ENCODE peak calls at places on chromosomes 12 and 14, in six cellular contexts. I, E, J, S, F and Q are unnamed samples.

GRCh38 chr12:75890141-75890540 is 141.4 kb downstream of the PHLDA1 start:
- DNase-seq in I (no peak), E (no peak), J (no peak), S (no peak), F (no peak), Q (no peak)

GRCh38 chr12:43758728-43759563 is at the start of the genes IRAK4 and PUS7L:
- DNase-seq in I (peak; percentile 93), E (peak; percentile 89), J (peak; percentile 98), S (peak; percentile 97), F (peak; percentile 93), Q (peak; percentile 96)

GRCh38 chr12:56375598-56376434 is 13.2 kb upstream of the APOF start:
- DNase-seq in I (no peak), E (no peak), J (peak; percentile 69), S (no peak), F (no peak), Q (peak; percentile 68)

GRCh38 chr12:6735448-6736191 is 11.8 kb downstream of the COPS7A start:
- DNase-seq in I (peak; percentile 73), E (no peak), J (peak; percentile 89), S (peak; percentile 83), F (peak; percentile 76), Q (no peak)

GRCh38 chr12:99552022-99552421 is 95.5 kb upstream of the GARIN6 start:
- DNase-seq in I (no peak), E (no peak), J (no peak), S (no peak), F (no peak), Q (no peak)

GRCh38 chr12:21773263-21773741 is 1.2 kb downstream of the KCNJ8 start:
- DNase-seq in I (peak; percentile 70), E (no peak), J (peak; percentile 49), S (peak; percentile 72), F (peak; percentile 43), Q (no peak)

GRCh38 chr14:104051092-104051813 is 34.2 kb upstream of the ASPG start:
- DNase-seq in I (no peak), E (no peak), J (no peak), S (no peak), F (no peak), Q (no peak)

GRCh38 chr14:75418779-75419768 is 8.7 kb upstream of the JDP2 start:
- DNase-seq in I (no peak), E (no peak), J (peak; percentile 71), S (no peak), F (no peak), Q (peak; percentile 61)

GRCh38 chr14:89767861-89768268 is 186.7 kb downstream of the EFCAB11 start:
- DNase-seq in I (no peak), E (no peak), J (peak; percentile 75), S (no peak), F (peak; percentile 40), Q (peak; percentile 74)

GRCh38 chr12:120628919-120629318 is 11.5 kb upstream of the CABP1 start:
- DNase-seq in I (no peak), E (no peak), J (no peak), S (no peak), F (peak; percentile 67), Q (no peak)

GRCh38 chr12:21542412-21542811 is 16.3 kb downstream of the SPX start:
- DNase-seq in I (no peak), E (no peak), J (no peak), S (no peak), F (no peak), Q (no peak)

GRCh38 chr14:94641632-94641955 is 29.4 kb downstream of the SERPINA3 start:
- DNase-seq in I (no peak), E (no peak), J (no peak), S (no peak), F (no peak), Q (no peak)

GRCh38 chr12:70288817-70289216 is 45.6 kb downstream of the CNOT2 start:
- DNase-seq in I (no peak), E (no peak), J (no peak), S (no peak), F (no peak), Q (no peak)

GRCh38 chr12:59283012-59283411 is 312.8 kb upstream of the SLC16A7 start:
- DNase-seq in I (no peak), E (no peak), J (no peak), S (no peak), F (no peak), Q (no peak)

GRCh38 chr14:52012635-52013034 is 23.3 kb downstream of the RTRAF start:
- DNase-seq in I (peak; percentile 76), E (no peak), J (no peak), S (peak; percentile 79), F (no peak), Q (no peak)

GRCh38 chr12:49909826-49910225 is 6.1 kb upstream of the FAIM2 start:
- DNase-seq in I (no peak), E (no peak), J (no peak), S (peak; percentile 42), F (no peak), Q (no peak)

DNA sequence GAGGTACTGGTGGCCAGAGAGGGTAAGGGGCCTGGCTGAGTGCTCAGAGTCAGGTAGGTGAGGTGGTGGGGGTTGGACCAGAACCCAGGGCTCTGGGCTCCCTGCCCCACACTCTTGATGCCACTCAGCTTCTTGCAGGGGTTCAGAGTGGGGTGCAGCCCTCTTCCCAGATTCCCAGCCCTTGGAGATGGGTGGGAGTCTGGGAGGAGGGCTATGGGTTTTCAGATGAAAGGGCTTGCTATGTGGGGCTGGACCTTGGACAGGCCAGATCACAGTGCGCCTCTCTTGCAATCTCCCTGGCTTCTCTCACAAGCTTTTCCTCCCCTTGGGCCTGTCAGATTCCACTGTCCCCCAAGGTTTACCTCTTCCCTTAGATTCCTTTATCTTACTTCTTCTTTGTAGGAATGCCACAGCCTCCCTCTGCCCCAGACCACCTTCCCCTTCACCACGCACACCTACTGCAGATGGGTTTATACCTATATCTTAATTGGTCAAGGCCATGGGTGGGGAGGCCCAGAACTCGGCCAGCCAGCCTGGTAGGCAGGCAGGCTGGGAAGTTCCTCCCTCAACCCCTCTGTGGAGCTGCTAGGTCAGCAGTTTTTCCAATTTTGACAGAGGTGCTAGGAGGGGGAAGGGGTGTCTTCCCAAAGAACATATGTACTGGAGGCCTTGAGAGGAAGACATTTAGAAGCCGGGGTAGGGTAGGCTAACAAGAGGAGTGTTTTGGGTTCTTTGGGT is 1.3 kb downstream of the NYNRIN start:
- DNase-seq in I (no peak), E (no peak), J (peak; percentile 43), S (no peak), F (no peak), Q (no peak)
- H3K4me3 ChIP-seq in I (peak overlapping the region; percentile 75), E (peak overlapping the region; percentile 66), J (peak overlapping the region; percentile 47), S (peak overlapping the region; percentile 74), F (peak overlapping the region; percentile 73), Q (no peak overlapping the region)

DNA sequence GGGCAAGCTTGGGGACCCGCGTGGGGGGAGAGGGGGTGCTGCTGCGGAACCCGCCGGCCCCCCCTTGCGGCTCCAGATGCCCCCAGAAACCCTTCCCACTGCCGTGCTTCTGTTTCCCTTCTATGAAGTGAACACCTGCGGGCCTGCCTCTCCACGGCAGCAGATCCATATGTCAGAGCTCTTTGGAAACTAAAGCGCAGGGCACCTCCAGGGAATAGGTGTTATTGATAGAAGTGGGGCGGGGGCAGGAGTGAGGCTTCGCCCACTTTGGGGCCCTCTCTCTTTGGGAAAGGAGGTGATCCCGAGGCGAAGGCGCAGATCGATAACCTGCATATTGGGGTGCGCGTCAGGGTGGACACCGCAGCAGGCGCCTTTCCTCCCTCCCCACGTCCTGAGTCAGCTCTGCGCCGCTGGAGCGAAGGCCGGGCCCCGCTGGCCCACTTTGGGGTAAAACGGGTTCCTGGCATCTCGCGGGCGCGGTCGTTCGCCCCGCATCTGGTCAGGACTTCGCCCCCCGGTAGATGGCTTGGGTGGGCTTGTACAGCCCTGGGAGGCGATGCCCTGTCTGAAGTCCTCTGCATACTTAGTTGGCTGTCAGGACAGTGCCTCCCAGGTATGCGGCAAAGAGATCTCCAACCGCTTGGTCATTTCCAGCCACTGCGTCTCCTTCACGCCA is 524 bp downstream of the KMT5A start:
- DNase-seq in I (no peak), E (no peak), J (peak; percentile 48), S (peak; percentile 59), F (peak; percentile 44), Q (no peak)
- TF ChIP-seq CTCF in I (no peak), E (no peak), J (no peak), S (no peak), F (peak; percentile 26), Q (peak; percentile 10)

DNA sequence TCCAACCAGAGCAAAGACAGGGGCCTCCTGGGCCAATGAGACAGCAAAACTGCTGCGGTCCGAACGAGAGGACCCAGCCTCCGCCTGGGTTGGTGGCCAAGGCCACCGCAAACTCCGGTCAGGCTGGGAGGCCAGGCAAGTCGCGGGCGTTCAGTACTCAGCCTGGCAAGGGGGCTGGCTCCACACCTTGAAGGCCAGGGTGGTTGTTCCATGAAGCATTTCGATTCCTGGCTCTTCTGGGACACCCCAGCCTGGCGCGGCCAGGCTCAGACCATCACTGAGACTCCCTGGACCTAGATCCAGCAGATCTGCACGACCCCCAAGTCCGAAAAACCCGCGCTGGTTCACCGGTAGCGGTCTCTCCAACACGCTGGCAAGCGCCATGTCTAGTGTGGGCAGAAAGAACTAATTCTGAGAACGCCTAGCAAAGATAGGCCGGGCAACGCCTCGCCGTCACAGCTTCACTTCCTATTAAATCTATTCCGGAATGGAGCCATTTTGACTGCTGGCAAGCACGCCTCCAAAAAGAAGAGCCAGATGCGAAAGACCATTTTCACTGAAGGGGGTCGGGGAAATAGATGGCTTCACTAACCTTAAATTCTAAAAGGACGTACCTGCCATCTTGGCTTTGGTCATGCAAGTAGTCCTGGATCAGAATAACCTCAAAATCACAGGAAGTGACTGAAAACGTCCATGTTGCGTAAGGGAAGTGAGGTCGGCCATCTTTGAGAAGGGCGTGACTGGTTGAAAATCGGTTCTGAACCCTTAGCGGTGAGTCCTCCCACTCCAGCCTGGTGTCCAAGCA is at the start of gene PSMB5:
- DNase-seq in I (peak; percentile 89), E (peak; percentile 83), J (peak; percentile 96), S (peak; percentile 94), F (peak; percentile 90), Q (peak; percentile 96)
- H3K4me3 ChIP-seq in I (peak within 1 kb of the TSS; percentile 89), E (peak within 1 kb of the TSS; percentile 93), J (peak within 1 kb of the TSS; percentile 74), S (peak within 1 kb of the TSS; percentile 88), F (peak within 1 kb of the TSS; percentile 94), Q (peak within 1 kb of the TSS; percentile 77)

DNA sequence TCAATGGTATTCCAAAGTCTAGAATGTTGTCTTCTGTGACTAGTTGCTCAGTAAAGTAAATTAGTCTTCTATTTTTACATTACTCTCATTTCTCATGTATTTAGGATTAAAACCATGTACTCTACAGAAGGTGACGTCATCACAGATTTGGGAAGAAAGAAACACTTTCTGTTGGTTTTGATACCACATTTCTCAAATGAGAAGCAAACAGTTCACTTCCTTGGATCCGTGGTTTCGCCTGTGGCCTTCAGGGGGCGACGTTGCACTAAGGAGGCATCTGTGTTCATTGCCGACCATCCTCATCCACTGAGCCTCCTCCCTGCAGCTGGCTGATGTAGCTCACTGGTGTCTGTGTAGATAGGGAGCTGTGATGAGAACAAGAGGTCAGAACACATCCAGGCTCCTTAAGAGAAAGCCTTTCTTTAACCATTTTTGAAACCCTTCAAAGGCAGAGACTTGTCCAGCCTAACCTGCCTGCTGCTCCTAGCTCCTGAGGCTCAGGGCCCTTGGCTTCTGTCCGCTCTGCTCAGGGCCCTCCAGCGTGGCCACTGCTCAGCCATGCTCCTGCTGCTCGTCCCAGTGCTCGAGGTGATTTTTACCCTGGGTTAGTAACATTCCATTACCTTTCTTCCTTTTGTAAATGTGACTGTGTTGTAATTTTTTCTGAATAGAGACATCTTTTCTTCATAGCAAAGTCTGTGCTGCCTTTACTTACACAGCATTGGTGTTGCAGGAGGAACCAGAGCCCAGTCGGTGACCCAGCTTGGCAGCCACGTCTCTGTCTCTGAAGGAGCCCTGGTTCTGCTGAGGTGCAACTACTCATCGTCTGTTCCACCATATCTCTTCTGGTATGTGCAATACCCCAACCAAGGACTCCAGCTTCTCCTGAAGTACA is 220.6 kb upstream of the OR4E1 start:
- DNase-seq in I (no peak), E (no peak), J (peak; percentile 51), S (no peak), F (no peak), Q (no peak)
- TF ChIP-seq CTCF in I (no peak), E (no peak), J (no peak), S (no peak), F (peak; percentile 33), Q (peak; percentile 61)